ENCODE peak calls at places on chromosome 3, in four cellular contexts. I, Q, S and B are unnamed samples.

GRCh38 chr3:32366638-32367368 is 24.9 kb upstream of the CMTM7 start:
- DNase-seq in Q (no peak), S (no peak), I (no peak), B (no peak)

GRCh38 chr3:43894176-43895049 is 203.7 kb downstream of the ABHD5 start:
- DNase-seq in S (no peak), Q (peak), I (peak), B (peak)

GRCh38 chr3:69787436-69788168 is 48.3 kb downstream of the MITF start:
- DNase-seq in I (no peak), S (no peak), Q (no peak), B (no peak)

GRCh38 chr3:36900474-36901443 is 44.1 kb downstream of the TRANK1 start:
- DNase-seq in Q (no peak), S (no peak), I (no peak), B (no peak)

GRCh38 chr3:57753016-57753415 is 3.1 kb upstream of the SLMAP start:
- DNase-seq in I (no peak), Q (no peak), S (no peak), B (no peak)

GRCh38 chr3:7687428-7688147 is 814.0 kb upstream of the LMCD1 start:
- DNase-seq in S (no peak), I (no peak), Q (no peak), B (no peak)

GRCh38 chr3:153087595-153088566 is 74.1 kb upstream of the RAP2B start:
- DNase-seq in S (no peak), I (no peak), Q (no peak), B (no peak)

GRCh38 chr3:141795719-141796435 is 32.7 kb downstream of the GRK7 start:
- DNase-seq in I (no peak), Q (peak), S (no peak), B (no peak)

GRCh38 chr3:141600331-141600730 is 113.5 kb downstream of the RASA2 start:
- DNase-seq in Q (no peak), I (no peak), S (no peak), B (no peak)

GRCh38 chr3:99925584-99925983 is 107.9 kb downstream of the CMSS1 start:
- DNase-seq in S (no peak), Q (no peak), I (no peak), B (no peak)

GRCh38 chr3:46891132-46891531 is 13.6 kb downstream of the PTH1R start:
- DNase-seq in S (no peak), Q (no peak), I (no peak), B (no peak)

GRCh38 chr3:4808637-4809036 is 170.6 kb upstream of the BHLHE40 start:
- DNase-seq in I (no peak), Q (no peak), S (no peak), B (no peak)

GRCh38 chr3:65734382-65734781 is 304.3 kb downstream of the MAGI1 start:
- DNase-seq in I (no peak), S (no peak), Q (no peak), B (no peak)

GRCh38 chr3:127264292-127264691 is 23.6 kb downstream of the PRR20G start:
- DNase-seq in I (no peak), S (no peak), Q (no peak), B (no peak)